ENCODE peak calls at places on chromosome 17, in eight cellular contexts. R, Q, V, D, F, L, S and H are unnamed samples.

GRCh38 chr17:42563543-42563942 is 1.6 kb downstream of the COASY start:
- DNase-seq in R (no peak), Q (peak), V (no peak), D (no peak), F (no peak), L (no peak), S (no peak), H (peak)

GRCh38 chr17:11094377-11094776 is 146.6 kb upstream of the SHISA6 start:
- DNase-seq in R (no peak), Q (no peak), V (no peak), D (no peak), F (no peak), L (no peak), S (no peak), H (no peak)

GRCh38 chr17:386145-386876 is 33.7 kb upstream of the RPH3AL start:
- DNase-seq in R (peak), Q (peak), V (peak), D (no peak), F (no peak), L (no peak), S (peak), H (peak)

GRCh38 chr17:60169921-60170817 is 20.4 kb downstream of the CA4 start:
- DNase-seq in R (peak), Q (peak), V (peak), D (no peak), F (no peak), L (peak), S (no peak), H (peak)

GRCh38 chr17:83109793-83110645 is 30.6 kb downstream of the METRNL start:
- DNase-seq in R (no peak), Q (peak), V (peak), D (peak), F (peak), L (peak), S (no peak), H (peak)

GRCh38 chr17:8384801-8385335 is 1.9 kb upstream of the RPL26 start:
- DNase-seq in R (no peak), Q (no peak), V (peak), D (no peak), F (peak), L (peak), S (no peak), H (peak)

GRCh38 chr17:45828171-45829133 is 16.2 kb upstream of the SPPL2C start:
- DNase-seq in R (no peak), Q (no peak), V (peak), D (no peak), F (no peak), L (no peak), S (no peak), H (no peak)

GRCh38 chr17:74773414-74773813 is 2.7 kb downstream of the NAT9 start:
- DNase-seq in R (no peak), Q (no peak), V (no peak), D (no peak), F (no peak), L (no peak), S (no peak), H (no peak)

GRCh38 chr17:82086941-82087906 is 10.8 kb downstream of the FASN start:
- DNase-seq in R (no peak), Q (no peak), V (no peak), D (no peak), F (no peak), L (no peak), S (peak), H (no peak)

GRCh38 chr17:3889613-3890012 is 3.2 kb downstream of the CAMKK1 start:
- DNase-seq in R (no peak), Q (no peak), V (no peak), D (no peak), F (no peak), L (no peak), S (no peak), H (no peak)

GRCh38 chr17:12256380-12256995 is 235.8 kb downstream of the MAP2K4 start:
- DNase-seq in R (peak), Q (peak), V (peak), D (no peak), F (peak), L (peak), S (no peak), H (peak)

GRCh38 chr17:1797323-1797722 is 32.4 kb downstream of the SMYD4 start:
- DNase-seq in R (no peak), Q (no peak), V (no peak), D (no peak), F (no peak), L (no peak), S (no peak), H (no peak)

GRCh38 chr17:51496378-51496777 is 236.0 kb downstream of the UTP18 start:
- DNase-seq in R (no peak), Q (no peak), V (no peak), D (no peak), F (no peak), L (no peak), S (no peak), H (no peak)

GRCh38 chr17:66830451-66830850 is 4.5 kb upstream of the CACNG5 start:
- DNase-seq in R (no peak), Q (no peak), V (no peak), D (no peak), F (no peak), L (no peak), S (no peak), H (no peak)

GRCh38 chr17:36597229-36597628 is 4.2 kb upstream of the MRM1 start:
- DNase-seq in R (no peak), Q (peak), V (no peak), D (no peak), F (no peak), L (no peak), S (no peak), H (no peak)

GRCh38 chr17:2435852-2436251 is 35.0 kb upstream of the MNT start:
- DNase-seq in R (no peak), Q (no peak), V (no peak), D (no peak), F (no peak), L (no peak), S (no peak), H (no peak)

GRCh38 chr17:56536766-56537165 is 56.7 kb upstream of the NOG start:
- DNase-seq in R (no peak), Q (no peak), V (no peak), D (no peak), F (no peak), L (no peak), S (no peak), H (no peak)

GRCh38 chr17:65627892-65628622 is 66.6 kb upstream of the AXIN2 start:
- DNase-seq in R (no peak), Q (peak), V (peak), D (no peak), F (peak), L (peak), S (no peak), H (peak)

GRCh38 chr17:81381632-81382577 is 13.4 kb upstream of the BAHCC1 start:
- DNase-seq in R (no peak), Q (no peak), V (no peak), D (peak), F (no peak), L (no peak), S (no peak), H (no peak)

GRCh38 chr17:17855976-17856375 is 19.2 kb upstream of the SREBF1 start:
- DNase-seq in R (peak), Q (no peak), V (no peak), D (no peak), F (no peak), L (peak), S (no peak), H (no peak)

GRCh38 chr17:39813631-39814030 is 50.5 kb downstream of the IKZF3 start:
- DNase-seq in R (no peak), Q (no peak), V (no peak), D (no peak), F (no peak), L (no peak), S (no peak), H (no peak)

GRCh38 chr17:4980644-4981216 is 6.7 kb downstream of the CAMTA2 start:
- DNase-seq in R (no peak), Q (no peak), V (peak), D (no peak), F (no peak), L (peak), S (no peak), H (peak)

GRCh38 chr17:18362509-18363020 is 785 bp downstream of the SHMT1 start:
- DNase-seq in R (peak), Q (peak), V (peak), D (no peak), F (no peak), L (peak), S (peak), H (peak)

GRCh38 chr17:60087882-60088669 is 9.4 kb upstream of the HEATR6 start:
- DNase-seq in R (no peak), Q (peak), V (peak), D (no peak), F (no peak), L (peak), S (no peak), H (no peak)

GRCh38 chr17:82317394-82318168 is at the start of gene CD7:
- DNase-seq in R (no peak), Q (no peak), V (no peak), D (no peak), F (no peak), L (no peak), S (peak), H (no peak)

GRCh38 chr17:75130632-75131277 is 787 bp downstream of the NT5C start:
- DNase-seq in R (no peak), Q (peak), V (peak), D (no peak), F (no peak), L (peak), S (peak), H (peak)

GRCh38 chr17:55005520-55005919 is 37.0 kb downstream of the STXBP4 start:
- DNase-seq in R (no peak), Q (no peak), V (peak), D (no peak), F (no peak), L (no peak), S (no peak), H (peak)

GRCh38 chr17:65523853-65524664 is 37.4 kb downstream of the AXIN2 start:
- DNase-seq in R (no peak), Q (no peak), V (no peak), D (peak), F (no peak), L (no peak), S (no peak), H (no peak)